ENCODE peak calls at places on chromosomes 13 and 19, in six cellular contexts. J is activated naive CD4-positive, alpha-beta T cell treated with anti-CD3 and anti-CD28 coated beads, Interleukin-2, amount 10 ng/mL, durations not matched to agents 7 days and 5 days; E is stimulated activated CD4-positive, alpha-beta T cell treated with anti-CD3 and anti-CD28 coated beads, Interleukin-12 subunit alpha, Interleukin-12 subunit beta, amount 100 ng/mL, for 48 hours; V is PC-3; Z is astrocyte of the hippocampus; P is sciatic nerve. O is an unnamed sample.
A peak's percentile ranks its signal among the peaks of the same experiment; 100 is the strongest.

GRCh38 chr19:2607712-2608601 is 94.5 kb downstream of the GNG7 start:
- DNase-seq in V (no peak), P (peak; percentile 58), J (peak; percentile 68), Z (no peak), E (peak; percentile 81), O (no peak)

GRCh38 chr19:33064117-33064777 is 441 bp downstream of the RHPN2 start:
- DNase-seq in J (peak; percentile 58), P (peak; percentile 61), V (peak; percentile 29), E (peak; percentile 5), Z (peak; percentile 16), O (no peak)

GRCh38 chr13:107834717-107835116 is 380.6 kb downstream of the LIG4 start:
- DNase-seq in Z (peak; percentile 36), E (no peak), V (no peak), J (no peak), P (no peak), O (no peak)

GRCh38 chr19:55156202-55157063 is 1.1 kb downstream of the TNNI3 start:
- DNase-seq in P (no peak), J (peak; percentile 58), Z (peak; percentile 22), V (peak; percentile 78), E (no peak), O (no peak)

GRCh38 chr13:57988276-57988675 is 356.7 kb downstream of the PCDH17 start:
- DNase-seq in P (no peak), Z (no peak), E (no peak), J (no peak), V (no peak), O (no peak)

GRCh38 chr13:39900106-39900750 is 244.8 kb downstream of the COG6 start:
- DNase-seq in J (no peak), E (no peak), Z (peak; percentile 68), V (no peak), P (no peak), O (no peak)

GRCh38 chr13:42996584-42996983 is 4.5 kb upstream of the EPSTI1 start:
- DNase-seq in J (no peak), V (peak; percentile 87), E (no peak), P (no peak), Z (peak; percentile 43), O (no peak)

GRCh38 chr13:46905249-46905648 is 8.4 kb upstream of the HTR2A start:
- DNase-seq in Z (no peak), P (no peak), J (no peak), E (no peak), V (peak; percentile 55), O (no peak)

GRCh38 chr13:21234537-21234936 is 58.1 kb downstream of the MRPL57 start:
- DNase-seq in P (no peak), Z (peak; percentile 36), V (peak; percentile 50), J (no peak), E (no peak), O (no peak)

GRCh38 chr19:1020868-1021425 is at the start of gene TMEM259:
- DNase-seq in J (peak; percentile 98), V (peak; percentile 93), E (peak; percentile 96), Z (peak; percentile 99), P (peak; percentile 98), O (peak; percentile 99)

GRCh38 chr19:35693835-35694599 is 10.3 kb upstream of the ZBTB32 start:
- DNase-seq in V (peak; percentile 86), J (peak; percentile 94), Z (peak; percentile 90), E (peak; percentile 86), P (peak; percentile 88), O (no peak)

GRCh38 chr13:19172647-19173030 is 9.0 kb downstream of the TUBA3C start:
- DNase-seq in J (no peak), P (no peak), V (no peak), Z (no peak), E (no peak), O (no peak)

GRCh38 chr19:52369463-52370340 is at the start of gene ZNF880:
- DNase-seq in P (peak; percentile 96), V (peak; percentile 52), E (peak; percentile 87), Z (peak; percentile 97), J (peak; percentile 95), O (peak; percentile 95)

GRCh38 chr19:5622465-5623396 is at the start of the genes SAFB and SAFB2:
- DNase-seq in E (peak; percentile 99), J (peak; percentile 100), Z (peak; percentile 100), V (peak; percentile 100), P (peak; percentile 100), O (peak; percentile 100)

GRCh38 chr19:38290631-38291147 is 13.4 kb upstream of the C19orf33 start:
- DNase-seq in V (peak; percentile 97), J (no peak), P (no peak), E (no peak), Z (peak; percentile 78), O (no peak)

GRCh38 chr13:60759499-60759898 is 362.5 kb downstream of the TDRD3 start:
- DNase-seq in J (no peak), Z (peak; percentile 82), V (peak; percentile 59), E (no peak), P (no peak), O (no peak)

GRCh38 chr13:34155931-34156607 is 338.1 kb downstream of the RFC3 start:
- DNase-seq in E (no peak), V (peak; percentile 88), Z (peak; percentile 72), J (no peak), P (no peak), O (no peak)

GRCh38 chr19:58559275-58560006 is 1.0 kb upstream of the UBE2M start:
- DNase-seq in V (peak; percentile 93), J (peak; percentile 83), Z (peak; percentile 94), E (peak; percentile 81), P (peak; percentile 95), O (peak; percentile 97)

GRCh38 chr13:99600318-99600717 is 99.0 kb downstream of the TM9SF2 start:
- DNase-seq in E (no peak), Z (no peak), J (no peak), V (no peak), P (no peak), O (no peak)

O was measured in mesenteric fat pad.